ENCODE peak calls at places on chromosomes 7 and 10, in nine cellular contexts. P is left ventricle myocardium superior; E is hippocampal formation; W is occipital lobe; C is fibroblast of lung; Y is KBM-7; V is stimulated activated CD4-positive, alpha-beta T cell treated with anti-CD3 and anti-CD28 coated beads, Interleukin-12 subunit alpha, Interleukin-12 subunit beta, amount 100 ng/mL, for 4 hours; A is effector CD4-positive, alpha-beta T cell; T is activated naive CD8-positive, alpha-beta T cell treated with anti-CD3 and anti-CD28 coated beads, Interleukin-2, amount 50 U/mL, for 24 hours. Z is an unnamed sample.

GRCh38 chr10:122503004-122503403 is 41.7 kb downstream of the HTRA1 start:
- DNase-seq in P (no peak), E (no peak), W (no peak), C (no peak), Y (no peak), V (no peak), A (no peak), T (no peak), Z (no peak)

GRCh38 chr7:166370-167060 is 25.9 kb upstream of the FAM20C start:
- DNase-seq in P (peak), E (no peak), W (no peak), C (no peak), Y (peak), V (no peak), A (no peak), T (no peak), Z (no peak)

GRCh38 chr10:86668297-86669165 is at the start of gene LDB3:
- DNase-seq in P (peak), E (peak), W (no peak), C (peak), Y (no peak), V (no peak), A (no peak), T (no peak), Z (peak)

GRCh38 chr7:90984692-90985091 is 279.5 kb upstream of the FZD1 start:
- DNase-seq in P (no peak), E (no peak), W (no peak), C (no peak), Y (no peak), V (no peak), A (no peak), T (no peak), Z (no peak)

GRCh38 chr7:120743128-120743527 is 114.8 kb downstream of the TSPAN12 start:
- DNase-seq in P (no peak), E (no peak), W (no peak), C (no peak), Y (no peak), V (no peak), A (no peak), T (no peak), Z (no peak)

GRCh38 chr7:152711444-152711944 is 35.6 kb upstream of the XRCC2 start:
- DNase-seq in P (no peak), E (no peak), W (no peak), C (peak), Y (no peak), V (no peak), A (no peak), T (no peak), Z (no peak)

GRCh38 chr10:598415-599170 is 90.9 kb downstream of the DIP2C start:
- DNase-seq in P (peak), E (no peak), W (no peak), C (peak), Y (peak), V (no peak), A (no peak), T (no peak), Z (no peak)

GRCh38 chr7:4178416-4178815 is 503.7 kb upstream of the FOXK1 start:
- DNase-seq in P (no peak), E (no peak), W (no peak), C (no peak), Y (no peak), V (no peak), A (no peak), T (no peak), Z (no peak)

GRCh38 chr10:87504667-87505365 is at the start of gene MINPP1:
- DNase-seq in P (peak), E (peak), W (peak), C (peak), Y (peak), V (peak), A (peak), T (peak), Z (peak)

GRCh38 chr7:104814671-104815400 is 199.2 kb upstream of the KMT2E start:
- DNase-seq in P (no peak), E (no peak), W (no peak), C (no peak), Y (no peak), V (no peak), A (no peak), T (no peak), Z (no peak)

GRCh38 chr10:133527779-133528271 is 662 bp downstream of the CYP2E1 start:
- DNase-seq in P (no peak), E (no peak), W (no peak), C (no peak), Y (no peak), V (no peak), A (no peak), T (no peak), Z (no peak)

GRCh38 chr10:113132651-113133088 is 182.6 kb downstream of the TCF7L2 start:
- DNase-seq in P (no peak), E (no peak), W (no peak), C (peak), Y (no peak), V (no peak), A (no peak), T (no peak), Z (no peak)

GRCh38 chr7:102061981-102062390 is 224.7 kb upstream of the SH2B2 start:
- DNase-seq in P (no peak), E (no peak), W (no peak), C (no peak), Y (peak), V (no peak), A (no peak), T (peak), Z (peak)

GRCh38 chr7:90804370-90804769 is 208.2 kb downstream of the CDK14 start:
- DNase-seq in P (no peak), E (no peak), W (no peak), C (peak), Y (no peak), V (no peak), A (no peak), T (no peak), Z (no peak)

GRCh38 chr7:81769891-81770818 is at the start of gene HGF:
- DNase-seq in P (peak), E (peak), W (peak), C (peak), Y (peak), V (no peak), A (no peak), T (no peak), Z (no peak)

GRCh38 chr10:19658131-19658530 is 158.1 kb upstream of the PLXDC2 start:
- DNase-seq in P (no peak), E (no peak), W (no peak), C (no peak), Y (no peak), V (no peak), A (no peak), T (no peak), Z (no peak)

GRCh38 chr10:128324468-128324867 is 198.2 kb upstream of the MKI67 start:
- DNase-seq in P (no peak), E (no peak), W (no peak), C (no peak), Y (no peak), V (no peak), A (no peak), T (no peak), Z (no peak)

GRCh38 chr10:82162549-82163210 is 287.7 kb downstream of the NRG3 start:
- DNase-seq in P (no peak), E (no peak), W (no peak), C (no peak), Y (no peak), V (no peak), A (no peak), T (no peak), Z (no peak)

GRCh38 chr7:112271162-112271561 is 64.7 kb downstream of the ZNF277 start:
- DNase-seq in P (no peak), E (no peak), W (no peak), C (no peak), Y (no peak), V (no peak), A (no peak), T (no peak), Z (no peak)

GRCh38 chr7:114930829-114931655 is 9.1 kb downstream of the MDFIC start:
- DNase-seq in P (no peak), E (no peak), W (no peak), C (peak), Y (peak), V (no peak), A (no peak), T (no peak), Z (no peak)

GRCh38 chr7:107037866-107038598 is 6.5 kb upstream of the PRKAR2B start:
- DNase-seq in P (no peak), E (no peak), W (no peak), C (no peak), Y (no peak), V (no peak), A (no peak), T (no peak), Z (no peak)

GRCh38 chr10:26367771-26368170 is 70.4 kb upstream of the APBB1IP start:
- DNase-seq in P (no peak), E (no peak), W (no peak), C (no peak), Y (peak), V (peak), A (no peak), T (peak), Z (no peak)

GRCh38 chr7:157461805-157462771 is 125.3 kb downstream of the DNAJB6 start:
- DNase-seq in P (no peak), E (no peak), W (no peak), C (no peak), Y (no peak), V (no peak), A (no peak), T (no peak), Z (no peak)

GRCh38 chr7:11430112-11430511 is 401.9 kb downstream of the THSD7A start:
- DNase-seq in P (no peak), E (no peak), W (no peak), C (no peak), Y (peak), V (no peak), A (no peak), T (no peak), Z (no peak)

GRCh38 chr10:29403208-29403607 is 114.3 kb downstream of the LYZL1 start:
- DNase-seq in P (no peak), E (no peak), W (no peak), C (no peak), Y (no peak), V (no peak), A (no peak), T (no peak), Z (no peak)

GRCh38 chr10:113015201-113015600 is 65.2 kb downstream of the TCF7L2 start:
- DNase-seq in P (no peak), E (no peak), W (no peak), C (no peak), Y (no peak), V (no peak), A (no peak), T (no peak), Z (no peak)

GRCh38 chr7:106124176-106124575 is 12.1 kb upstream of the SYPL1 start:
- DNase-seq in P (no peak), E (no peak), W (no peak), C (no peak), Y (no peak), V (no peak), A (no peak), T (no peak), Z (no peak)

GRCh38 chr10:72846225-72846624 is 47.3 kb upstream of the OIT3 start:
- DNase-seq in P (no peak), E (no peak), W (no peak), C (peak), Y (no peak), V (no peak), A (no peak), T (no peak), Z (no peak)

GRCh38 chr7:135877799-135878198 is 99.4 kb downstream of the MTPN start:
- DNase-seq in P (no peak), E (no peak), W (no peak), C (peak), Y (no peak), V (no peak), A (no peak), T (no peak), Z (no peak)

GRCh38 chr7:41696323-41696916 is 6.5 kb downstream of the INHBA start:
- DNase-seq in P (peak), E (peak), W (no peak), C (peak), Y (peak), V (peak), A (no peak), T (peak), Z (no peak)

GRCh38 chr7:155209920-155210319 is 87.8 kb upstream of the INSIG1 start:
- DNase-seq in P (no peak), E (no peak), W (no peak), C (no peak), Y (no peak), V (no peak), A (no peak), T (no peak), Z (no peak)

GRCh38 chr10:1688531-1688930 is 48.8 kb downstream of the ADARB2 start:
- DNase-seq in P (no peak), E (no peak), W (no peak), C (no peak), Y (no peak), V (no peak), A (no peak), T (no peak), Z (no peak)